ENCODE peak calls at places on chromosomes 6 and 20, in five cellular contexts. One of them, this sample, is unnamed.

GRCh38 chr6:151738960-151739359 is 68.5 kb upstream of the ESR1 start:
- DNase-seq in A549: no peak
- DNase-seq in IMR-90: no peak
- DNase-seq in mesenchymal stem cell: no peak
- DNase-seq in OCI-LY7: no peak
- DNase-seq in this sample: no peak

GRCh38 chr6:1015819-1016218 is 296.1 kb upstream of the FOXQ1 start:
- DNase-seq in A549: peak; percentile 12
- DNase-seq in IMR-90: no peak
- DNase-seq in mesenchymal stem cell: peak; percentile 19
- DNase-seq in OCI-LY7: no peak
- DNase-seq in this sample: no peak

GRCh38 chr6:170026272-170027110 is 264.4 kb downstream of the DLL1 start:
- DNase-seq in A549: no peak
- DNase-seq in IMR-90: no peak
- DNase-seq in mesenchymal stem cell: no peak
- DNase-seq in OCI-LY7: no peak
- DNase-seq in this sample: peak; percentile 90

GRCh38 chr20:1299522-1299921 is 29.4 kb downstream of the SDCBP2 start:
- DNase-seq in A549: peak; percentile 34
- DNase-seq in IMR-90: no peak
- DNase-seq in mesenchymal stem cell: no peak
- DNase-seq in OCI-LY7: no peak
- DNase-seq in this sample: peak; percentile 32

GRCh38 chr6:33926451-33926850 is 122.6 kb upstream of the MLN start:
- DNase-seq in A549: peak; percentile 8
- DNase-seq in IMR-90: no peak
- DNase-seq in mesenchymal stem cell: peak; percentile 4
- DNase-seq in OCI-LY7: peak; percentile 51
- DNase-seq in this sample: peak; percentile 38

GRCh38 chr6:13425270-13425905 is 62.0 kb downstream of the GFOD1 start:
- DNase-seq in A549: no peak
- DNase-seq in IMR-90: no peak
- DNase-seq in mesenchymal stem cell: no peak
- DNase-seq in OCI-LY7: no peak
- DNase-seq in this sample: no peak

GRCh38 chr6:154234019-154234772 is 122.4 kb downstream of the IPCEF1 start:
- DNase-seq in A549: no peak
- DNase-seq in IMR-90: no peak
- DNase-seq in mesenchymal stem cell: no peak
- DNase-seq in OCI-LY7: no peak
- DNase-seq in this sample: no peak

GRCh38 chr20:50982372-50982771 is 23.8 kb downstream of the MOCS3 start:
- DNase-seq in A549: peak; percentile 80
- DNase-seq in IMR-90: peak; percentile 68
- DNase-seq in mesenchymal stem cell: peak; percentile 81
- DNase-seq in OCI-LY7: no peak
- DNase-seq in this sample: peak; percentile 100

GRCh38 chr6:127561660-127562059 is 15.3 kb upstream of the C6orf58 start:
- DNase-seq in A549: no peak
- DNase-seq in IMR-90: peak; percentile 35
- DNase-seq in mesenchymal stem cell: no peak
- DNase-seq in OCI-LY7: no peak
- DNase-seq in this sample: peak; percentile 47

GRCh38 chr6:111770263-111771083 is 102.8 kb downstream of the FYN start:
- DNase-seq in A549: no peak
- DNase-seq in IMR-90: no peak
- DNase-seq in mesenchymal stem cell: no peak
- DNase-seq in OCI-LY7: no peak
- DNase-seq in this sample: no peak

GRCh38 chr6:141700836-141701235 is 431.9 kb upstream of the GJE1 start:
- DNase-seq in A549: no peak
- DNase-seq in IMR-90: peak; percentile 28
- DNase-seq in mesenchymal stem cell: peak; percentile 6
- DNase-seq in OCI-LY7: no peak
- DNase-seq in this sample: no peak

DNA sequence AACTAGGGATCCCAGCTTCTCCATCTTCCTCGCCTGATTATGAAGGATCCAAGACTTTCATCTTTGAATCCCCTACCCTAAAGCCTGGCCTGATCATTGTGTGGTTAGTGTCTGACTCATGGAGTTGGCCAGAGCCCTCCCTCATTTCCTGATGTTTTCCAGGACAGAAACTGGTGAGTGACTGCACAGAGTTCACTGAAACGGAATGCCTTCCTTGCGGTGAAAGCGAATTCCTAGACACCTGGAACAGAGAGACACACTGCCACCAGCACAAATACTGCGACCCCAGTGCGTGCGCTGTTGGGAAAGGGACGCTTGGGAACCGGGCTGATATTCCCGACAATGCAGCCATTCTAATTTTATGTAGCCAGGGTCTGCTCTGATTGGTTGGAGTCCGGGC is 4.0 kb downstream of the CD40 start:
- DNase-seq in A549: no peak
- DNase-seq in IMR-90: peak; percentile 59
- DNase-seq in mesenchymal stem cell: peak; percentile 60
- DNase-seq in OCI-LY7: no peak
- DNase-seq in this sample: peak; percentile 91
- H3K4me2 ChIP-seq in A549: no peak overlapping the region
- H3K4me2 ChIP-seq in IMR-90: no peak overlapping the region
- H3K4me2 ChIP-seq in mesenchymal stem cell: no peak overlapping the region
- H3K4me2 ChIP-seq in OCI-LY7: no peak overlapping the region
- H3K4me2 ChIP-seq in this sample: peak overlapping the region; percentile 69

DNA sequence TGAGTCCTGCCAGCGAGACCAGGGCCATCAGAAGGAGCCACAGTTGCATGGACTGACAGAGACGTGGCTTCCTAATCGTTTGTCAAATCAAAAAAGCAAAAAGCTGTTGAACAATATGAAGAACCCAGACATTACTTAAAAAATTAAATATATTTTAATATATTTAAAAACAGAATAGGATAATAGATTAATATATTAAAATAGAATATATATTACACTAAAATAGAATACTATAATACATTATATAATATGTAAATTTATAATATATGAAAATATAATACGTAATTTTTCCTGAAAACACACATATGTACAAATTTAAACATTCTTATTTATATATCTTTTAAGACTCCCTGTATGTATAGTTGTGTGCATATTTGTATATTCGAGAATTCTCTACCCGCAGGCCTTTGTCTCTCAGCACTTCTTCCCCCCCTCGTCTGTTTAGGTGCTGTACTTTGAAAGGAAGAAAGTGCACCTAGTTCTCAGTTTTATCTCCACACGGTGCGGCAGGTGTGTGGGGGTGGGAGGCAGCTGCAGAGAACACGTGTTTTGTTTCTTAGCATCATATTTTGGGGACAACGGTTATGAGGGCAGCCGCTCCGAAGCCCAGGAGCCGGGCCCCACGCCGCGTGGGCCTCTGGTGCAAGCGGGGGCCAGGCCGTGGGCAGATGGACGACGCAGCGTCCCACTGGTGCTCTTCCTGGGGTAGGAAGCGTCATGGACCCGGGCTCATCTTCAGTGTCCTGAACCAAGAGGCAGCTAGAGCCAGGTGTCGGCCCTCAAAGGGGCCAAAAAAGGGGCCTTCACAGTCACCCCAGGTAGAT is 72.2 kb upstream of the MPC1 start:
- DNase-seq in A549: no peak
- DNase-seq in IMR-90: no peak
- DNase-seq in mesenchymal stem cell: no peak
- DNase-seq in OCI-LY7: no peak
- DNase-seq in this sample: no peak
- H3K4me2 ChIP-seq in A549: no peak overlapping the region
- H3K4me2 ChIP-seq in IMR-90: no peak overlapping the region
- H3K4me2 ChIP-seq in mesenchymal stem cell: no peak overlapping the region
- H3K4me2 ChIP-seq in OCI-LY7: no peak overlapping the region
- H3K4me2 ChIP-seq in this sample: no peak overlapping the region

GRCh38 chr6:104953410-104953953 is 3.4 kb upstream of the LIN28B start:
- DNase-seq in A549: peak; percentile 18
- DNase-seq in IMR-90: no peak
- DNase-seq in mesenchymal stem cell: peak; percentile 57
- DNase-seq in OCI-LY7: no peak
- DNase-seq in this sample: no peak

GRCh38 chr6:104951677-104952076 is 5.2 kb upstream of the LIN28B start:
- DNase-seq in A549: no peak
- DNase-seq in IMR-90: no peak
- DNase-seq in mesenchymal stem cell: no peak
- DNase-seq in OCI-LY7: no peak
- DNase-seq in this sample: no peak

GRCh38 chr6:104954091-104954797 is 2.7 kb upstream of the LIN28B start:
- DNase-seq in A549: peak; percentile 17
- DNase-seq in IMR-90: no peak
- DNase-seq in mesenchymal stem cell: no peak
- DNase-seq in OCI-LY7: no peak
- DNase-seq in this sample: no peak

GRCh38 chr6:104952911-104953409 is 3.9 kb upstream of the LIN28B start:
- DNase-seq in A549: no peak
- DNase-seq in IMR-90: no peak
- DNase-seq in mesenchymal stem cell: peak; percentile 59
- DNase-seq in OCI-LY7: no peak
- DNase-seq in this sample: no peak

DNA sequence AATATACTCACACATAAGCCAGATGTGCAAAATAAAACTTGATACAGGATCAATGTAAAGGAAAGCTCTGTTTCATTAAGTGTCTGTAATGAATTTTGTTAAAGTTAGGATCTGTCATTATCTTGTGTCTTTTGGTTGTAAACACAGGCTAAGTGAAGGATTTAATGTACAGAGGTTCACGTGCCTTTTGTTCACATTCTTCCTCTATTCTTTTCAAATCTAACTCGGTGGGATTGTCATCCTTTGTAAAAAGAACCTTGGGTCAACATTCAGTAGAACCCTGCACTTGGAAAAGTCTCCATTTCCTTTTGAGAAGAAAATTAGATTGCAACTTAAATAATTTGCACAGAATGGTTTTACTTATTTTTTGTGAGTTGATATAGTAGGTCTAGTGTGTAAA is 7.7 kb upstream of the LIN28B start:
- DNase-seq in A549: no peak
- DNase-seq in IMR-90: no peak
- DNase-seq in mesenchymal stem cell: no peak
- DNase-seq in OCI-LY7: no peak
- DNase-seq in this sample: no peak
- H3K4me2 ChIP-seq in A549: no peak overlapping the region
- H3K4me2 ChIP-seq in IMR-90: no peak overlapping the region
- H3K4me2 ChIP-seq in mesenchymal stem cell: no peak overlapping the region
- H3K4me2 ChIP-seq in OCI-LY7: no peak overlapping the region
- H3K4me2 ChIP-seq in this sample: no peak overlapping the region

GRCh38 chr6:116512709-116513108 is 1.3 kb downstream of the CALHM5 start:
- DNase-seq in A549: no peak
- DNase-seq in IMR-90: no peak
- DNase-seq in mesenchymal stem cell: no peak
- DNase-seq in OCI-LY7: no peak
- DNase-seq in this sample: no peak

GRCh38 chr6:116512155-116512559 is 718 bp downstream of the CALHM5 start:
- DNase-seq in A549: no peak
- DNase-seq in IMR-90: no peak
- DNase-seq in mesenchymal stem cell: peak; percentile 59
- DNase-seq in OCI-LY7: no peak
- DNase-seq in this sample: no peak

GRCh38 chr6:116515141-116515540 is 3.7 kb downstream of the CALHM5 start:
- DNase-seq in A549: no peak
- DNase-seq in IMR-90: no peak
- DNase-seq in mesenchymal stem cell: no peak
- DNase-seq in OCI-LY7: no peak
- DNase-seq in this sample: no peak

GRCh38 chr6:116513224-116513875 is 1.9 kb downstream of the CALHM5 start:
- DNase-seq in A549: no peak
- DNase-seq in IMR-90: no peak
- DNase-seq in mesenchymal stem cell: no peak
- DNase-seq in OCI-LY7: no peak
- DNase-seq in this sample: peak; percentile 21

DNA sequence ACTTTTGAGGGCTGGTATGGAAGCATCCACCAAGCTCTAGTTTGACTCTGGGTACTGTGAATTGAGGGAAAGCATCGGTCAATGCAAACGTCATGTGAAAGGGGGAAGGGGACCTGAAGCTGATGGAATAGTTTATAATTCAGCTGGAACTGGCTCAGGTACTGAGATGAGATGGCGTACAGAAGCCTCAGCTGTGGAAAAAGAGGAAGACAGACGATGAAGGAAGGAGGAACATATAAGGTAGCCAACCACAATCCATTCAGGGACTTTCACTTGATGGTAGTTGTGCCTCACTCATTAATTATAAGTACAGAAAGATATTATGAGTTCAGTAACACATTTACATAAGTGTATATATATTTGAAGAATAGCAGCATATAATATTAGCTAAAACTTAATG is 2.7 kb downstream of the CALHM5 start:
- DNase-seq in A549: no peak
- DNase-seq in IMR-90: no peak
- DNase-seq in mesenchymal stem cell: no peak
- DNase-seq in OCI-LY7: no peak
- DNase-seq in this sample: no peak
- H3K4me2 ChIP-seq in A549: no peak overlapping the region
- H3K4me2 ChIP-seq in IMR-90: peak overlapping the region; percentile 50
- H3K4me2 ChIP-seq in mesenchymal stem cell: no peak overlapping the region
- H3K4me2 ChIP-seq in OCI-LY7: no peak overlapping the region
- H3K4me2 ChIP-seq in this sample: no peak overlapping the region

This sample was measured in PC-3.